ENCODE peak calls at places on chromosome 9, in seven cellular contexts. Z is lung microvascular endothelial cell; E is T-helper 2 cell treated with Interferon-gamma antibody and Interleukin-4, amounts not matched to agents 5 μg/mL and 100 μg/mL, for 36 hours; K is Daoy; G is GM12865; C is T-cell; A is SJSA1. U is an unnamed sample.

GRCh38 chr9:113588936-113589335 is 125.4 kb downstream of the RGS3 start:
- DNase-seq in Z (no peak), E (no peak), K (no peak), G (no peak), C (no peak), A (no peak), U (no peak)

GRCh38 chr9:86903461-86904010 is 43.8 kb downstream of the GAS1 start:
- DNase-seq in Z (no peak), E (no peak), K (no peak), G (no peak), C (no peak), A (no peak), U (no peak)

GRCh38 chr9:35806101-35806500 is 6.0 kb downstream of the SPAG8 start:
- DNase-seq in Z (no peak), E (no peak), K (no peak), G (no peak), C (no peak), A (no peak), U (no peak)

GRCh38 chr9:105088499-105088898 is 156.0 kb upstream of the SLC44A1 start:
- DNase-seq in Z (no peak), E (no peak), K (no peak), G (no peak), C (no peak), A (no peak), U (no peak)

GRCh38 chr9:137365056-137365455 is 57.9 kb downstream of the EXD3 start:
- DNase-seq in Z (no peak), E (no peak), K (no peak), G (no peak), C (no peak), A (no peak), U (no peak)

GRCh38 chr9:92781902-92782301 is 17.3 kb upstream of the BICD2 start:
- DNase-seq in Z (no peak), E (no peak), K (no peak), G (no peak), C (no peak), A (no peak), U (no peak)

GRCh38 chr9:89639367-89639795 is 34.6 kb downstream of the GADD45G start:
- DNase-seq in Z (no peak), E (no peak), K (no peak), G (no peak), C (no peak), A (no peak), U (no peak)

GRCh38 chr9:79028101-79028500 is 543.7 kb upstream of the TLE4 start:
- DNase-seq in Z (no peak), E (no peak), K (no peak), G (no peak), C (no peak), A (no peak), U (no peak)

GRCh38 chr9:27925815-27926214 is 352.5 kb upstream of the C9orf72 start:
- DNase-seq in Z (no peak), E (no peak), K (no peak), G (no peak), C (no peak), A (no peak), U (no peak)

GRCh38 chr9:100425758-100426157 is 1.2 kb upstream of the MSANTD3 start:
- DNase-seq in Z (peak; percentile 80), E (no peak), K (no peak), G (no peak), C (no peak), A (no peak), U (no peak)

GRCh38 chr9:111937781-111938426 is 41.3 kb downstream of the UGCG start:
- DNase-seq in Z (peak; percentile 34), E (peak; percentile 66), K (peak; percentile 87), G (peak; percentile 85), C (peak; percentile 44), A (no peak), U (peak; percentile 66)

GRCh38 chr9:69946800-69947437 is 96.7 kb upstream of the MAMDC2 start:
- DNase-seq in Z (peak; percentile 78), E (no peak), K (peak; percentile 84), G (no peak), C (no peak), A (peak; percentile 71), U (no peak)

GRCh38 chr9:137171149-137172063 is at the start of gene TMEM210:
- DNase-seq in Z (no peak), E (no peak), K (no peak), G (no peak), C (no peak), A (no peak), U (no peak)

GRCh38 chr9:94757158-94757557 is 30.7 kb downstream of the AOPEP start:
- DNase-seq in Z (no peak), E (no peak), K (peak; percentile 72), G (no peak), C (no peak), A (no peak), U (no peak)

GRCh38 chr9:126719677-126720435 is 85.0 kb upstream of the ZBTB43 start:
- DNase-seq in Z (peak; percentile 83), E (peak; percentile 81), K (peak; percentile 95), G (peak; percentile 89), C (peak; percentile 86), A (peak; percentile 53), U (peak; percentile 87)

GRCh38 chr9:121169094-121169601 is 32.5 kb downstream of the RAB14 start:
- DNase-seq in Z (peak; percentile 73), E (no peak), K (no peak), G (no peak), C (peak; percentile 13), A (no peak), U (peak; percentile 13)

GRCh38 chr9:36471359-36471758 is 71.3 kb upstream of the RNF38 start:
- DNase-seq in Z (no peak), E (no peak), K (no peak), G (no peak), C (no peak), A (no peak), U (no peak)

GRCh38 chr9:94908583-94909249 is 182.2 kb downstream of the AOPEP start:
- DNase-seq in Z (no peak), E (no peak), K (no peak), G (no peak), C (no peak), A (no peak), U (no peak)

GRCh38 chr9:13330396-13331004 is 51.0 kb upstream of the MPDZ start:
- DNase-seq in Z (peak; percentile 64), E (no peak), K (peak; percentile 74), G (no peak), C (no peak), A (no peak), U (no peak)

GRCh38 chr9:113631811-113632665 is 168.5 kb downstream of the RGS3 start:
- DNase-seq in Z (no peak), E (no peak), K (no peak), G (no peak), C (no peak), A (no peak), U (no peak)

GRCh38 chr9:81694541-81694940 is 5.2 kb upstream of the TLE1 start:
- DNase-seq in Z (no peak), E (no peak), K (no peak), G (no peak), C (no peak), A (peak; percentile 61), U (no peak)

GRCh38 chr9:135601988-135602387 is 37.4 kb downstream of the GLT6D1 start:
- DNase-seq in Z (no peak), E (no peak), K (no peak), G (no peak), C (no peak), A (no peak), U (no peak)

GRCh38 chr9:110842976-110843375 is 174.4 kb downstream of the MUSK start:
- DNase-seq in Z (no peak), E (no peak), K (no peak), G (no peak), C (no peak), A (no peak), U (no peak)

GRCh38 chr9:130311774-130312140 is 46.2 kb downstream of the HMCN2 start:
- DNase-seq in Z (no peak), E (no peak), K (no peak), G (no peak), C (no peak), A (no peak), U (no peak)

GRCh38 chr9:81874926-81875325 is 53.3 kb upstream of the SPATA31D4 start:
- DNase-seq in Z (peak; percentile 49), E (no peak), K (peak; percentile 72), G (no peak), C (no peak), A (peak; percentile 47), U (no peak)

GRCh38 chr9:121612511-121612998 is 38.9 kb upstream of the DAB2IP start:
- DNase-seq in Z (no peak), E (no peak), K (peak; percentile 39), G (no peak), C (no peak), A (no peak), U (no peak)

GRCh38 chr9:26882154-26882553 is 10.4 kb downstream of the CAAP1 start:
- DNase-seq in Z (no peak), E (no peak), K (no peak), G (no peak), C (no peak), A (no peak), U (no peak)

GRCh38 chr9:34994429-34995287 is 5.1 kb downstream of the DNAJB5 start:
- DNase-seq in Z (peak; percentile 40), E (no peak), K (peak; percentile 71), G (peak; percentile 15), C (no peak), A (no peak), U (no peak)

GRCh38 chr9:114271556-114272510 is 51.1 kb upstream of the ORM1 start:
- DNase-seq in Z (peak; percentile 76), E (no peak), K (no peak), G (no peak), C (no peak), A (no peak), U (no peak)

GRCh38 chr9:117088786-117089185 is 326.1 kb downstream of the ASTN2 start:
- DNase-seq in Z (no peak), E (no peak), K (no peak), G (no peak), C (no peak), A (no peak), U (no peak)

GRCh38 chr9:133102190-133103021 is 18.6 kb downstream of the RALGDS start:
- DNase-seq in Z (no peak), E (no peak), K (no peak), G (no peak), C (no peak), A (no peak), U (no peak)

GRCh38 chr9:16449331-16449730 is 421.1 kb downstream of the BNC2 start:
- DNase-seq in Z (no peak), E (no peak), K (no peak), G (no peak), C (no peak), A (no peak), U (no peak)

GRCh38 chr9:134597041-134597913 is 44.3 kb upstream of the COL5A1 start:
- DNase-seq in Z (no peak), E (peak; percentile 2), K (peak; percentile 69), G (no peak), C (no peak), A (no peak), U (no peak)

GRCh38 chr9:89920901-89921300 is 316.1 kb downstream of the GADD45G start:
- DNase-seq in Z (no peak), E (no peak), K (no peak), G (no peak), C (no peak), A (no peak), U (no peak)

GRCh38 chr9:107488400-107489143 is 997 bp downstream of the KLF4 start:
- DNase-seq in Z (peak; percentile 77), E (peak; percentile 27), K (peak; percentile 50), G (peak; percentile 24), C (no peak), A (no peak), U (no peak)

GRCh38 chr9:129685220-129685932 is 19.9 kb downstream of the PRRX2 start:
- DNase-seq in Z (no peak), E (no peak), K (peak; percentile 75), G (no peak), C (no peak), A (peak; percentile 73), U (no peak)

GRCh38 chr9:82021198-82021597 is 32.6 kb downstream of the SPATA31D1 start:
- DNase-seq in Z (peak; percentile 44), E (no peak), K (peak; percentile 13), G (no peak), C (no peak), A (no peak), U (no peak)

U was measured in stimulated activated CD4-positive, alpha-beta T cell treated with anti-CD3 and anti-CD28 coated beads, Interleukin-4, amount 100 ng/mL, for 24 hours.